ENCODE peak calls at places on chromosome 5, in eight cellular contexts. B, S, T, E, V, J, L and C are unnamed samples.

GRCh38 chr5:11905209-11905608 is 963 bp upstream of the CTNND2 start:
- DNase-seq in B (no peak), S (no peak), T (no peak), E (no peak), V (peak; percentile 38), J (no peak), L (peak; percentile 20), C (no peak)

GRCh38 chr5:151659001-151659754 is 27.5 kb downstream of the SPARC start:
- DNase-seq in B (peak; percentile 79), S (peak; percentile 88), T (peak; percentile 79), E (peak; percentile 86), V (peak; percentile 77), J (peak; percentile 83), L (peak; percentile 76), C (peak; percentile 63)

GRCh38 chr5:16936150-16937022 is at the start of gene MYO10:
- DNase-seq in B (peak; percentile 80), S (peak; percentile 94), T (peak; percentile 83), E (peak; percentile 91), V (peak; percentile 83), J (peak; percentile 93), L (no peak), C (peak; percentile 75)

GRCh38 chr5:90477073-90477472 is 2.4 kb downstream of the POLR3G start:
- DNase-seq in B (no peak), S (no peak), T (no peak), E (peak; percentile 21), V (no peak), J (no peak), L (no peak), C (no peak)

GRCh38 chr5:112682621-112683061 is 55.0 kb upstream of the APC start:
- DNase-seq in B (no peak), S (no peak), T (no peak), E (no peak), V (no peak), J (no peak), L (no peak), C (no peak)

GRCh38 chr5:56466136-56466816 is 233.1 kb upstream of the ANKRD55 start:
- DNase-seq in B (no peak), S (no peak), T (no peak), E (no peak), V (no peak), J (no peak), L (no peak), C (no peak)

GRCh38 chr5:42518595-42519067 is 95.4 kb downstream of the GHR start:
- DNase-seq in B (no peak), S (no peak), T (no peak), E (no peak), V (no peak), J (no peak), L (no peak), C (no peak)

GRCh38 chr5:154002093-154002492 is 36.6 kb downstream of the FAM114A2 start:
- DNase-seq in B (no peak), S (no peak), T (no peak), E (no peak), V (peak; percentile 18), J (no peak), L (no peak), C (no peak)

GRCh38 chr5:66769839-66770617 is 173.8 kb downstream of the MAST4 start:
- DNase-seq in B (peak; percentile 18), S (no peak), T (peak; percentile 2), E (no peak), V (no peak), J (peak; percentile 63), L (no peak), C (no peak)

GRCh38 chr5:97078958-97079357 is 63.5 kb downstream of the LIX1 start:
- DNase-seq in B (no peak), S (no peak), T (no peak), E (no peak), V (no peak), J (no peak), L (no peak), C (no peak)

GRCh38 chr5:115601709-115602584 is at the start of gene TICAM2:
- DNase-seq in B (peak; percentile 70), S (peak; percentile 82), T (peak; percentile 22), E (peak; percentile 15), V (peak; percentile 62), J (peak; percentile 68), L (peak; percentile 64), C (peak; percentile 61)

GRCh38 chr5:141192110-141192725 is at the start of gene PCDHB10:
- DNase-seq in B (no peak), S (peak; percentile 31), T (peak; percentile 36), E (peak; percentile 51), V (no peak), J (peak; percentile 76), L (peak; percentile 59), C (peak; percentile 36)

GRCh38 chr5:133934822-133935793 is 33.3 kb downstream of the C5orf15 start:
- DNase-seq in B (no peak), S (no peak), T (no peak), E (no peak), V (no peak), J (no peak), L (no peak), C (no peak)

GRCh38 chr5:56264417-56265025 is 31.4 kb upstream of the ANKRD55 start:
- DNase-seq in B (no peak), S (peak; percentile 23), T (peak; percentile 71), E (peak; percentile 46), V (peak; percentile 51), J (peak; percentile 59), L (peak; percentile 47), C (peak; percentile 2)

GRCh38 chr5:32443145-32443540 is 1.4 kb downstream of the ZFR start:
- DNase-seq in B (no peak), S (no peak), T (no peak), E (no peak), V (no peak), J (no peak), L (no peak), C (no peak)

GRCh38 chr5:103232393-103232999 is 26.1 kb upstream of the MACIR start:
- DNase-seq in B (no peak), S (no peak), T (peak; percentile 49), E (peak; percentile 51), V (peak; percentile 30), J (no peak), L (peak; percentile 58), C (no peak)

GRCh38 chr5:61496406-61497307 is 164.6 kb downstream of the ZSWIM6 start:
- DNase-seq in B (no peak), S (no peak), T (no peak), E (no peak), V (no peak), J (no peak), L (no peak), C (no peak)

GRCh38 chr5:86917117-86917579 is 299.4 kb downstream of the COX7C start:
- DNase-seq in B (no peak), S (peak; percentile 28), T (peak; percentile 4), E (peak; percentile 78), V (no peak), J (no peak), L (peak; percentile 37), C (no peak)

GRCh38 chr5:76475358-76475757 is 72.3 kb downstream of the IQGAP2 start:
- DNase-seq in B (no peak), S (no peak), T (no peak), E (no peak), V (no peak), J (no peak), L (no peak), C (no peak)

GRCh38 chr5:76474377-76474776 is 71.3 kb downstream of the IQGAP2 start:
- DNase-seq in B (no peak), S (no peak), T (no peak), E (no peak), V (no peak), J (no peak), L (no peak), C (no peak)

GRCh38 chr5:76472338-76473336 is 69.6 kb downstream of the IQGAP2 start:
- DNase-seq in B (no peak), S (no peak), T (peak; percentile 62), E (no peak), V (no peak), J (no peak), L (no peak), C (no peak)

GRCh38 chr5:76471994-76472337 is 68.9 kb downstream of the IQGAP2 start:
- DNase-seq in B (no peak), S (no peak), T (no peak), E (no peak), V (no peak), J (no peak), L (no peak), C (no peak)

GRCh38 chr5:76473676-76474075 is 70.6 kb downstream of the IQGAP2 start:
- DNase-seq in B (no peak), S (no peak), T (no peak), E (no peak), V (no peak), J (no peak), L (no peak), C (no peak)
- H3K27ac ChIP-seq in B (no peak overlapping the region), S (no peak overlapping the region), T (peak overlapping the region; percentile 65), E (no peak overlapping the region), V (no peak overlapping the region), J (no peak overlapping the region), L (no peak overlapping the region), C (no peak overlapping the region)

GRCh38 chr5:52674815-52675545 is 112.7 kb upstream of the ITGA1 start:
- DNase-seq in B (no peak), S (peak; percentile 68), T (no peak), E (no peak), V (no peak), J (no peak), L (no peak), C (no peak)
- H3K27ac ChIP-seq in B (peak overlapping the region; percentile 61), S (peak overlapping the region; percentile 75), T (no peak overlapping the region), E (no peak overlapping the region), V (no peak overlapping the region), J (no peak overlapping the region), L (no peak overlapping the region), C (no peak overlapping the region)

DNA sequence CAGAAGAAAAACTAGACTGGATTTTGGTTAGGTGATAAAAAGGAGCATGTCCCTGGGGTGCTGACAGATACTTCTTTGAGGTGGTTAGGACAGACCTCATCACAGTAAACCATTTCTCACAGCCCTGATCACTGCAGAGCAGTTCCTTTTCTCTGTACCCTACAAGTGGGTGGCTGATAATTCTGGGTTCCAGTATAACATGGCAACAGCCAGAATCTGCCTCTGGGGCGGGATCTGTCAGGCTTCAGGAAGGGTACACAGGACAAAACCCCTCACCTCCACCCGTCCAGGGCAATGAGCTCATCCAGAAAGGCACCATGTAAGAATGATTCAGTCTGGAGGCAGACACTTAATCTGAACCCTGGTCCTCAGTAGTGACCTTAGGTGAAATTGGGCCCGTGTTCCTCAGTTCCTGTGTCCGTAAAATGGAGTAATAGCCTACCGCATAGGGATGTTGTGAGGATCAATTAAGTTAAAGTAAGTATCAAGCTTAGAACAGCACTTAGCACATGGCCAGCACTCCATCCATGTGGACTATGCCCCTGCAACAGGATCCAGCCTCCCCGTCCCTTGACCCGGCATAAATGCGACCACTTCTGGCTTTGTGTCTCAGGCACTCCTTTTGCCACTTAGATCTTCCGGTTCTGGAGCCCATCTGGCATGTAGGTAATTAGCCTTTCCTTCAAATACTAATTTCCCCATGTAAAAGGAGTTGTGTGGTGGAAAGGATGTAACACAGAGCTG is 129.2 kb downstream of the LHFPL2 start:
- DNase-seq in B (no peak), S (no peak), T (no peak), E (no peak), V (no peak), J (no peak), L (no peak), C (no peak)
- H3K27ac ChIP-seq in B (peak overlapping the region; percentile 59), S (peak overlapping the region; percentile 59), T (peak overlapping the region; percentile 84), E (peak overlapping the region; percentile 63), V (peak overlapping the region; percentile 75), J (no peak overlapping the region), L (no peak overlapping the region), C (no peak overlapping the region)

DNA sequence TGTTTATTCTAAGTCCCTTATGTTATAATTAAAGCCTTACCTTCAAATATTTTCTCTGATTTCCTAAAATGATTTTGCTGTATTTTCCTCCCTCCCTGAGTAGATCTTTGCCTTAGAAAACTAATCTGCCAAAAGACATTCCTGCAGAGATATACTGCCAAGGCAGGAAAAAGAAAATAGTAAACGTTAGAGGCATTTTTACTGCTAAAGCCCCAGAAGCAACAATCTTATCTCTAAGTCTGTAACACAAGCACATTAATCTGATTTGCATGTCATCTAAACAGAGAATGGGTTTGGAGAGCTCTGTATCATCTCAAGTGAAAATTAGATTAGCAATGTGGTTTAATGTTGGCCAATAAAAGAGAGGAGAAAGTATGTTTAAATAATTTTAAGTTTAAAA is 847.7 kb downstream of the MAT2B start:
- DNase-seq in B (no peak), S (no peak), T (no peak), E (no peak), V (no peak), J (no peak), L (no peak), C (no peak)
- H3K27ac ChIP-seq in B (no peak overlapping the region), S (no peak overlapping the region), T (no peak overlapping the region), E (no peak overlapping the region), V (no peak overlapping the region), J (no peak overlapping the region), L (no peak overlapping the region), C (no peak overlapping the region)